ENCODE peak calls at places on chromosomes 3 and 15, in four cellular contexts. A is OCI-LY7, P is HCT116, J is hepatocyte. I is an unnamed sample.
A peak's percentile ranks its signal among the peaks of the same experiment; 100 is the strongest.

GRCh38 chr3:48692551-48692950 is 6.8 kb upstream of the NCKIPSD start:
- DNase-seq in A (no peak), P (no peak), J (no peak), I (no peak)

GRCh38 chr3:177982034-177982433 is 554.2 kb upstream of the KCNMB2 start:
- DNase-seq in J (no peak), P (no peak), A (no peak), I (peak; percentile 64)

GRCh38 chr3:187745201-187746058 is at the start of gene BCL6:
- DNase-seq in J (peak; percentile 97), A (peak; percentile 98), P (peak; percentile 98), I (peak; percentile 98)

GRCh38 chr3:117719316-117719926 is 1009.8 kb downstream of the TUSC7 start:
- DNase-seq in J (peak; percentile 19), P (peak; percentile 0), A (peak; percentile 57), I (peak; percentile 47)

GRCh38 chr3:76554717-76555116 is 485.2 kb upstream of the ROBO2 start:
- DNase-seq in A (no peak), P (no peak), J (no peak), I (no peak)

GRCh38 chr3:184154909-184155643 is at the start of gene DVL3:
- DNase-seq in A (peak; percentile 74), J (peak; percentile 84), P (no peak), I (peak; percentile 64)

GRCh38 chr15:68220967-68221366 is 8.6 kb downstream of the CLN6 start:
- DNase-seq in P (no peak), J (no peak), A (no peak), I (no peak)

GRCh38 chr3:34361921-34362320 is 563.5 kb downstream of the PDCD6IP start:
- DNase-seq in P (no peak), J (no peak), A (no peak), I (no peak)

GRCh38 chr3:64290864-64291263 is 65.6 kb upstream of the PRICKLE2 start:
- DNase-seq in A (no peak), P (no peak), J (no peak), I (peak; percentile 3)

GRCh38 chr3:4716731-4717362 is 223.7 kb downstream of the ITPR1 start:
- DNase-seq in P (no peak), J (no peak), A (no peak), I (peak; percentile 4)

GRCh38 chr3:116005404-116005803 is 382.1 kb downstream of the GAP43 start:
- DNase-seq in J (peak; percentile 69), P (no peak), A (no peak), I (peak; percentile 76)

GRCh38 chr3:13060341-13060910 is 12.8 kb downstream of the IQSEC1 start:
- DNase-seq in A (no peak), P (no peak), J (no peak), I (no peak)

GRCh38 chr3:178386401-178386800 is 149.8 kb upstream of the KCNMB2 start:
- DNase-seq in J (no peak), A (no peak), P (no peak), I (no peak)

GRCh38 chr3:134797816-134798451 is 2.9 kb downstream of the EPHB1 start:
- DNase-seq in J (no peak), A (no peak), P (no peak), I (no peak)

GRCh38 chr3:48694610-48695051 is 8.9 kb upstream of the NCKIPSD start:
- DNase-seq in P (peak; percentile 32), J (peak; percentile 58), A (no peak), I (peak; percentile 51)

GRCh38 chr3:38515367-38515766 is 19.2 kb downstream of the EXOG start:
- DNase-seq in A (no peak), J (no peak), P (no peak), I (no peak)

GRCh38 chr3:124168271-124168670 is 176.3 kb upstream of the ROPN1 start:
- DNase-seq in J (no peak), A (no peak), P (no peak), I (peak; percentile 71)

GRCh38 chr3:138457863-138458735 is 23.7 kb downstream of the ESYT3 start:
- DNase-seq in P (no peak), J (no peak), A (no peak), I (no peak)

GRCh38 chr3:124257332-124257864 is 265.5 kb upstream of the ROPN1 start:
- DNase-seq in J (no peak), P (no peak), A (no peak), I (no peak)

GRCh38 chr15:34122771-34123183 is 20.9 kb downstream of the PGBD4 start:
- DNase-seq in J (peak; percentile 20), P (no peak), A (no peak), I (peak; percentile 91)

GRCh38 chr15:25250011-25250596 is 188.7 kb downstream of the UBE3A start:
- DNase-seq in J (peak; percentile 1), P (no peak), A (no peak), I (no peak)

GRCh38 chr3:191644291-191644690 is 183.3 kb downstream of the PYDC2 start:
- DNase-seq in J (no peak), P (no peak), A (no peak), I (no peak)

GRCh38 chr3:123533554-123534159 is 51.2 kb downstream of the HACD2 start:
- DNase-seq in J (no peak), A (no peak), P (no peak), I (no peak)

GRCh38 chr3:187878776-187879524 is 133.7 kb upstream of the BCL6 start:
- DNase-seq in J (no peak), A (no peak), P (no peak), I (peak; percentile 87)

GRCh38 chr3:159263750-159264561 is 462.1 kb downstream of the MFSD1 start:
- DNase-seq in A (peak; percentile 28), P (peak; percentile 31), J (peak; percentile 69), I (peak; percentile 72)

GRCh38 chr15:56307180-56307579 is 58.0 kb upstream of the TEX9 start:
- DNase-seq in P (no peak), A (no peak), J (no peak), I (no peak)

GRCh38 chr3:137121704-137122314 is 164.0 kb downstream of the IL20RB start:
- DNase-seq in P (peak; percentile 61), A (peak; percentile 46), J (peak; percentile 68), I (peak; percentile 52)

GRCh38 chr3:54936561-54936960 is 8.7 kb upstream of the LRTM1 start:
- DNase-seq in A (no peak), P (no peak), J (no peak), I (no peak)

GRCh38 chr3:54935869-54936268 is 8.0 kb upstream of the LRTM1 start:
- DNase-seq in J (no peak), P (no peak), A (no peak), I (no peak)

GRCh38 chr3:54941690-54942362 is 14.0 kb upstream of the LRTM1 start:
- DNase-seq in A (no peak), P (no peak), J (no peak), I (no peak)

GRCh38 chr3:54939591-54940300 is 11.9 kb upstream of the LRTM1 start:
- DNase-seq in P (no peak), J (no peak), A (no peak), I (no peak)
- TF ChIP-seq EZH2phosphoT487 in P (no peak), J (no peak), A (no peak), I (no peak)

GRCh38 chr15:50163719-50164410 is 18.1 kb upstream of the SLC27A2 start:
- DNase-seq in A (no peak), P (no peak), J (no peak), I (no peak)

GRCh38 chr15:50164458-50164857 is 17.5 kb upstream of the SLC27A2 start:
- DNase-seq in J (no peak), A (no peak), P (no peak), I (no peak)

GRCh38 chr15:50167112-50167511 is 14.9 kb upstream of the SLC27A2 start:
- DNase-seq in A (no peak), P (no peak), J (no peak), I (no peak)

GRCh38 chr15:50168778-50169411 is 13.1 kb upstream of the SLC27A2 start:
- DNase-seq in P (no peak), A (no peak), J (peak; percentile 25), I (no peak)

GRCh38 chr15:50166216-50166615 is 15.8 kb upstream of the SLC27A2 start:
- DNase-seq in A (no peak), P (no peak), J (no peak), I (no peak)
- H3K4me2 ChIP-seq in A (no peak overlapping the region), P (no peak overlapping the region), J (no peak overlapping the region), I (no peak overlapping the region)

GRCh38 chr3:111333642-111334041 is 208.4 kb upstream of the CD96 start:
- DNase-seq in A (no peak), J (no peak), P (no peak), I (peak; percentile 66)

GRCh38 chr3:111339017-111339416 is 203.0 kb upstream of the CD96 start:
- DNase-seq in A (no peak), J (no peak), P (no peak), I (no peak)

GRCh38 chr3:111338059-111338698 is 203.8 kb upstream of the CD96 start:
- DNase-seq in J (peak; percentile 81), P (peak; percentile 66), A (peak; percentile 28), I (peak; percentile 92)

GRCh38 chr3:111335512-111335911 is 206.5 kb upstream of the CD96 start:
- DNase-seq in P (no peak), J (no peak), A (no peak), I (no peak)

DNA sequence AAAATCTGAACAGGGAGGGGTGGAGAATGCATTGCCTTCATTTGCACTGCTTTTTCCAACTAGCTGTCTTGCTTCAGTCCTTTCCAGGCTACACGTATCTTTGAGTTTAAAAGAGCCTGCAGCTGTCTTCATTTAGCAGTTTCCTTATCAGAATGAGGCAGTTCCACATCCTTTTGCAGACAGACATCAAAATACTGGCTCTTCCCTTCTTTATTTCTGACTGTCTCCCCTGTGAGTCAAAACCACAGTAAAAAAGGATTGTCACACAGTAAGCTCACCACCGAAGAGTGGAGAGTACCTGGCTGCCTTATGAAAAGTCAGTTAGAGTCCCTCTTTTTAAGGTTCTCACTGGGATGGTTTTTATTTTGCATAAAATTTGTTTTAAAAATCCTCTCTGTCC is 205.5 kb upstream of the CD96 start:
- DNase-seq in J (no peak), P (no peak), A (no peak), I (peak; percentile 22)
- TF ChIP-seq EZH2phosphoT487 in J (no peak), P (no peak), A (no peak), I (no peak)

GRCh38 chr15:96416218-96416933 is 85.9 kb downstream of the NR2F2 start:
- DNase-seq in A (no peak), J (no peak), P (no peak), I (no peak)

GRCh38 chr15:96417760-96418130 is 87.2 kb downstream of the NR2F2 start:
- DNase-seq in J (no peak), A (no peak), P (no peak), I (no peak)

GRCh38 chr15:96415513-96416217 is 85.2 kb downstream of the NR2F2 start:
- DNase-seq in P (no peak), J (no peak), A (no peak), I (no peak)

GRCh38 chr15:96418146-96418545 is 87.6 kb downstream of the NR2F2 start:
- DNase-seq in P (no peak), J (no peak), A (no peak), I (no peak)

GRCh38 chr15:96416934-96417759 is 86.6 kb downstream of the NR2F2 start:
- DNase-seq in A (no peak), P (no peak), J (no peak), I (no peak)
- H3K4me2 ChIP-seq in A (no peak overlapping the region), P (no peak overlapping the region), J (peak overlapping the region; percentile 82), I (no peak overlapping the region)

I was measured in PC-3.